ENCODE peak calls at places on chromosomes 2 and 18, in six cellular contexts. One of them, this sample, is unnamed.

GRCh38 chr2:236171213-236172201 is 3.3 kb upstream of the GBX2 start:
- DNase-seq in skeletal muscle cell: no peak
- DNase-seq in ascending aorta: no peak
- DNase-seq in dorsolateral prefrontal cortex: no peak
- DNase-seq in naive thymus-derived CD4-positive, alpha-beta T cell: no peak
- DNase-seq in right cardiac atrium: no peak
- DNase-seq in this sample: peak; percentile 79

GRCh38 chr2:160142472-160142871 is 57.6 kb downstream of the ITGB6 start:
- DNase-seq in skeletal muscle cell: no peak
- DNase-seq in dorsolateral prefrontal cortex: no peak
- DNase-seq in ascending aorta: no peak
- DNase-seq in naive thymus-derived CD4-positive, alpha-beta T cell: no peak
- DNase-seq in right cardiac atrium: no peak
- DNase-seq in this sample: no peak

GRCh38 chr2:86372133-86372532 is 34.7 kb upstream of the REEP1 start:
- DNase-seq in dorsolateral prefrontal cortex: no peak
- DNase-seq in right cardiac atrium: no peak
- DNase-seq in naive thymus-derived CD4-positive, alpha-beta T cell: no peak
- DNase-seq in skeletal muscle cell: no peak
- DNase-seq in ascending aorta: no peak
- DNase-seq in this sample: no peak

GRCh38 chr2:86622409-86622877 is 1.2 kb downstream of the RNF103 start:
- DNase-seq in ascending aorta: peak; percentile 66
- DNase-seq in skeletal muscle cell: no peak
- DNase-seq in dorsolateral prefrontal cortex: no peak
- DNase-seq in naive thymus-derived CD4-positive, alpha-beta T cell: peak; percentile 9
- DNase-seq in right cardiac atrium: peak; percentile 33
- DNase-seq in this sample: no peak

GRCh38 chr2:155965415-155966070 is 367.0 kb downstream of the NR4A2 start:
- DNase-seq in skeletal muscle cell: no peak
- DNase-seq in naive thymus-derived CD4-positive, alpha-beta T cell: no peak
- DNase-seq in ascending aorta: no peak
- DNase-seq in dorsolateral prefrontal cortex: no peak
- DNase-seq in right cardiac atrium: no peak
- DNase-seq in this sample: no peak

GRCh38 chr2:84854835-84855234 is 26.0 kb downstream of the TRABD2A start:
- DNase-seq in skeletal muscle cell: no peak
- DNase-seq in dorsolateral prefrontal cortex: no peak
- DNase-seq in right cardiac atrium: no peak
- DNase-seq in ascending aorta: no peak
- DNase-seq in naive thymus-derived CD4-positive, alpha-beta T cell: no peak
- DNase-seq in this sample: no peak

GRCh38 chr18:67515987-67516431 is 511 bp downstream of the DSEL start:
- DNase-seq in right cardiac atrium: peak; percentile 81
- DNase-seq in naive thymus-derived CD4-positive, alpha-beta T cell: peak; percentile 16
- DNase-seq in ascending aorta: peak; percentile 90
- DNase-seq in dorsolateral prefrontal cortex: peak; percentile 85
- DNase-seq in skeletal muscle cell: peak; percentile 66
- DNase-seq in this sample: peak; percentile 96

GRCh38 chr2:169105433-169105832 is 36.1 kb downstream of the DHRS9 start:
- DNase-seq in ascending aorta: no peak
- DNase-seq in dorsolateral prefrontal cortex: no peak
- DNase-seq in naive thymus-derived CD4-positive, alpha-beta T cell: no peak
- DNase-seq in right cardiac atrium: no peak
- DNase-seq in skeletal muscle cell: no peak
- DNase-seq in this sample: no peak

This sample was measured in lower leg skin.